ENCODE peak calls at places on chromosomes 16 and 17, in eight cellular contexts. One of them, this sample, is unnamed. For H3K4me1, the result is how much of the 10 kb centered on the place peaks cover.

GRCh38 chr17:7852919-7853692 is 1.8 kb upstream of the TMEM88 start:
- DNase-seq in transverse colon: no peak
- DNase-seq in CD4-positive, alpha-beta memory T cell: no peak
- DNase-seq in left ventricle myocardium inferior: no peak
- DNase-seq in CD4-positive, CD25-positive, alpha-beta regulatory T cell: no peak
- DNase-seq in heart left ventricle: peak
- DNase-seq in heart right ventricle: no peak
- DNase-seq in aorta: peak
- DNase-seq in this sample: no peak

GRCh38 chr16:46996952-46997458 is 23.5 kb upstream of the DNAJA2 start:
- DNase-seq in transverse colon: no peak
- DNase-seq in CD4-positive, alpha-beta memory T cell: no peak
- DNase-seq in left ventricle myocardium inferior: no peak
- DNase-seq in CD4-positive, CD25-positive, alpha-beta regulatory T cell: no peak
- DNase-seq in heart left ventricle: no peak
- DNase-seq in heart right ventricle: no peak
- DNase-seq in aorta: no peak
- DNase-seq in this sample: no peak

GRCh38 chr17:34254146-34254545 is 939 bp upstream of the CCL2 start:
- DNase-seq in transverse colon: no peak
- DNase-seq in CD4-positive, alpha-beta memory T cell: no peak
- DNase-seq in left ventricle myocardium inferior: no peak
- DNase-seq in CD4-positive, CD25-positive, alpha-beta regulatory T cell: no peak
- DNase-seq in heart left ventricle: no peak
- DNase-seq in heart right ventricle: no peak
- DNase-seq in aorta: no peak
- DNase-seq in this sample: no peak

GRCh38 chr16:56450901-56451752 is at the start of the genes NUDT21 and OGFOD1:
- DNase-seq in transverse colon: peak
- DNase-seq in CD4-positive, alpha-beta memory T cell: peak
- DNase-seq in left ventricle myocardium inferior: peak
- DNase-seq in CD4-positive, CD25-positive, alpha-beta regulatory T cell: peak
- DNase-seq in heart left ventricle: peak
- DNase-seq in heart right ventricle: peak
- DNase-seq in aorta: peak
- DNase-seq in this sample: peak

GRCh38 chr17:48925991-48926342 is 17.8 kb downstream of the UBE2Z start:
- DNase-seq in transverse colon: no peak
- DNase-seq in CD4-positive, alpha-beta memory T cell: no peak
- DNase-seq in left ventricle myocardium inferior: no peak
- DNase-seq in CD4-positive, CD25-positive, alpha-beta regulatory T cell: no peak
- DNase-seq in heart left ventricle: no peak
- DNase-seq in heart right ventricle: no peak
- DNase-seq in aorta: no peak
- DNase-seq in this sample: no peak

GRCh38 chr16:19753815-19754643 is 36.0 kb downstream of the IQCK start:
- DNase-seq in transverse colon: peak
- DNase-seq in CD4-positive, alpha-beta memory T cell: no peak
- DNase-seq in left ventricle myocardium inferior: no peak
- DNase-seq in CD4-positive, CD25-positive, alpha-beta regulatory T cell: no peak
- DNase-seq in heart left ventricle: no peak
- DNase-seq in heart right ventricle: no peak
- DNase-seq in aorta: no peak
- DNase-seq in this sample: peak

GRCh38 chr16:83113317-83113716 is 486.5 kb downstream of the CDH13 start:
- DNase-seq in transverse colon: no peak
- DNase-seq in CD4-positive, alpha-beta memory T cell: no peak
- DNase-seq in left ventricle myocardium inferior: no peak
- DNase-seq in CD4-positive, CD25-positive, alpha-beta regulatory T cell: no peak
- DNase-seq in heart left ventricle: no peak
- DNase-seq in heart right ventricle: no peak
- DNase-seq in aorta: no peak
- DNase-seq in this sample: peak

GRCh38 chr17:69761011-69761410 is 314.0 kb upstream of the KCNJ16 start:
- DNase-seq in transverse colon: no peak
- DNase-seq in CD4-positive, alpha-beta memory T cell: no peak
- DNase-seq in left ventricle myocardium inferior: no peak
- DNase-seq in CD4-positive, CD25-positive, alpha-beta regulatory T cell: no peak
- DNase-seq in heart left ventricle: no peak
- DNase-seq in heart right ventricle: no peak
- DNase-seq in aorta: no peak
- DNase-seq in this sample: no peak

GRCh38 chr16:81457326-81458133 is 12.9 kb downstream of the CMIP start:
- DNase-seq in transverse colon: no peak
- DNase-seq in CD4-positive, alpha-beta memory T cell: no peak
- DNase-seq in left ventricle myocardium inferior: no peak
- DNase-seq in CD4-positive, CD25-positive, alpha-beta regulatory T cell: no peak
- DNase-seq in heart left ventricle: no peak
- DNase-seq in heart right ventricle: no peak
- DNase-seq in aorta: no peak
- DNase-seq in this sample: peak

GRCh38 chr16:662597-662996 is 5.3 kb upstream of the RHOT2 start:
- DNase-seq in transverse colon: no peak
- DNase-seq in CD4-positive, alpha-beta memory T cell: no peak
- DNase-seq in left ventricle myocardium inferior: no peak
- DNase-seq in CD4-positive, CD25-positive, alpha-beta regulatory T cell: no peak
- DNase-seq in heart left ventricle: no peak
- DNase-seq in heart right ventricle: no peak
- DNase-seq in aorta: no peak
- DNase-seq in this sample: no peak

GRCh38 chr17:42680331-42680808 is 1.3 kb downstream of the CCR10 start:
- DNase-seq in transverse colon: peak
- DNase-seq in CD4-positive, alpha-beta memory T cell: no peak
- DNase-seq in left ventricle myocardium inferior: no peak
- DNase-seq in CD4-positive, CD25-positive, alpha-beta regulatory T cell: no peak
- DNase-seq in heart left ventricle: peak
- DNase-seq in heart right ventricle: no peak
- DNase-seq in aorta: no peak
- DNase-seq in this sample: no peak

GRCh38 chr17:59406808-59407381 is 75.4 kb downstream of the YPEL2 start:
- DNase-seq in transverse colon: no peak
- DNase-seq in CD4-positive, alpha-beta memory T cell: no peak
- DNase-seq in left ventricle myocardium inferior: no peak
- DNase-seq in CD4-positive, CD25-positive, alpha-beta regulatory T cell: no peak
- DNase-seq in heart left ventricle: no peak
- DNase-seq in heart right ventricle: no peak
- DNase-seq in aorta: no peak
- DNase-seq in this sample: no peak

GRCh38 chr17:6090253-6090652 is 20.1 kb downstream of the WSCD1 start:
- DNase-seq in transverse colon: peak
- DNase-seq in CD4-positive, alpha-beta memory T cell: no peak
- DNase-seq in left ventricle myocardium inferior: no peak
- DNase-seq in CD4-positive, CD25-positive, alpha-beta regulatory T cell: no peak
- DNase-seq in heart left ventricle: no peak
- DNase-seq in heart right ventricle: no peak
- DNase-seq in aorta: no peak
- DNase-seq in this sample: peak

GRCh38 chr17:45410144-45411091 is 22.3 kb downstream of the ARHGAP27 start:
- DNase-seq in transverse colon: peak
- DNase-seq in CD4-positive, alpha-beta memory T cell: peak
- DNase-seq in left ventricle myocardium inferior: no peak
- DNase-seq in CD4-positive, CD25-positive, alpha-beta regulatory T cell: peak
- DNase-seq in heart left ventricle: no peak
- DNase-seq in heart right ventricle: no peak
- DNase-seq in aorta: peak
- DNase-seq in this sample: no peak
- H3K4me3 ChIP-seq in transverse colon: peak
- H3K4me3 ChIP-seq in CD4-positive, alpha-beta memory T cell: peak
- H3K4me3 ChIP-seq in left ventricle myocardium inferior: peak
- H3K4me3 ChIP-seq in CD4-positive, CD25-positive, alpha-beta regulatory T cell: peak
- H3K4me3 ChIP-seq in heart left ventricle: no peak
- H3K4me3 ChIP-seq in heart right ventricle: peak
- H3K4me3 ChIP-seq in aorta: no peak
- H3K4me3 ChIP-seq in this sample: peak

DNA sequence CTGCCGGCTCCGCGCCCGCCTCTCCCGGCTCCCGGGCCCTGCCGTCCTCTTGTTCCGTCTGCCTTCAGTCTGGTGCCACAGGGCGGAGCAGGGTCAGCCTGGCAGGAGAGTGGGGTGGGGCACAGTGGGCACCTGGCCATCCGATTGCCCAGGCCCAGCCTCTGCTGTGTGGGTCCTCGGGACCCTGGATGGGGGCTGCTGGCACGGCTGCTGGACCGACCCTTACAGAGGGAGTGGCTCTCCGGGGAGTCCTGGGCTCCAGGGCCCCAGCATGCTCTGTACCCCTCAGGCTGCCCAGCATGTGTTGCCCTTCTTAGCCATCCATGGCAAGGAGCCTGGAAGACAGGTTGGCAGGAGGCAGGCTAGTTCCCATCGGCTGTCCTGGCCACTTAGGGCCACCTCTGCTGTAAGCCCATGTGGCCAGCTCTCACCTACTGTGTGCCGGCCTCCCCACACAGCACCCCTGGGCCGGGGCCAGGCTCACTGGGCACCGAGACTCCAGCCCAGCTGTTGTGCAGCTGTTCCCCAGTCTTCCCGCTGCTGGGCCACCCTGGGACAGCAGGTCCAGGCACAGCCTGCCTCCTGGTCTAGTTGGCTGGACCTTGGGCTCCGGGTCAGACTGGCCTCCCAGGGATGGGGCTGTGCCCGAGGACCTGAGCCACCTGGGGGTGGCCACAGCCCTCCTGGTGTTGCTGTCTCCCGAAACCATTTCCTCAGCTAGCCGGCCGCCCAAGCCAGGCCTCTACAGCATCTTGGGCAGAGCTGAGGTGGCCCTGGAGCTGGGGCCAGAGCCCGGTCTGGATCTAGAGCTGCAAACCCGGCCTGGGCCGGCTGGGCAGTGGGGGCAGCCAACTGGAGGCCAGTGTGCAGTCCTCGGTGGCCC is 24.9 kb downstream of the BAHCC1 start:
- DNase-seq in transverse colon: no peak
- DNase-seq in CD4-positive, alpha-beta memory T cell: no peak
- DNase-seq in left ventricle myocardium inferior: peak
- DNase-seq in CD4-positive, CD25-positive, alpha-beta regulatory T cell: no peak
- DNase-seq in heart left ventricle: no peak
- DNase-seq in heart right ventricle: no peak
- DNase-seq in aorta: no peak
- DNase-seq in this sample: no peak
- H3K4me1 ChIP-seq in transverse colon: under half
- H3K4me1 ChIP-seq in CD4-positive, alpha-beta memory T cell: under half
- H3K4me1 ChIP-seq in left ventricle myocardium inferior: half or more
- H3K4me1 ChIP-seq in CD4-positive, CD25-positive, alpha-beta regulatory T cell: under half
- H3K4me1 ChIP-seq in heart left ventricle: half or more
- H3K4me1 ChIP-seq in heart right ventricle: half or more
- H3K4me1 ChIP-seq in aorta: under half
- H3K4me1 ChIP-seq in this sample: under half

DNA sequence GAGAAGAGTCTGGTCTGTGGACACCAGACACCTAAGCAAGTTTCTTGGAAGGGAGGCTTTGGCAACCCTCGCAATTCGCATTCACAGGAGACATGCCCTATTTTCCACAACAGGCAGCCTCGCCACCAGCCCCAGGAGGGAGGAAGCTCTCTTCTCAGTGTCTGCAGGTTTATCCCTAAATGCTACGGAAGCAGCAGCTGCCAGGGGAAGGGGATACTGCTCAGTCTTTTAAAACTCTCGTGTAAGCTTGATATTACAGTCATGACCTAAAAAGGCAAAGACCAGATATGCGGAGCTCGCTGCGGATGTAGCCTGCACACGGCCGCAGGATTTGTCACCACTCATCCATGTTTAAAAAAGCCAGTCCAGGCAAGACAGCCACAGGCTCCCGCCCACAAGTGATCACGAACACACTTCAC is 159.2 kb upstream of the RPH3AL start:
- DNase-seq in transverse colon: no peak
- DNase-seq in CD4-positive, alpha-beta memory T cell: no peak
- DNase-seq in left ventricle myocardium inferior: no peak
- DNase-seq in CD4-positive, CD25-positive, alpha-beta regulatory T cell: no peak
- DNase-seq in heart left ventricle: no peak
- DNase-seq in heart right ventricle: no peak
- DNase-seq in aorta: no peak
- DNase-seq in this sample: no peak
- H3K27ac ChIP-seq in transverse colon: peak
- H3K27ac ChIP-seq in CD4-positive, alpha-beta memory T cell: no peak
- H3K27ac ChIP-seq in left ventricle myocardium inferior: peak
- H3K27ac ChIP-seq in CD4-positive, CD25-positive, alpha-beta regulatory T cell: no peak
- H3K27ac ChIP-seq in heart left ventricle: no peak
- H3K27ac ChIP-seq in heart right ventricle: peak
- H3K27ac ChIP-seq in aorta: no peak
- H3K27ac ChIP-seq in this sample: peak

GRCh38 chr17:38673714-38674012 is 1.1 kb downstream of the EPOP start:
- DNase-seq in transverse colon: no peak
- DNase-seq in CD4-positive, alpha-beta memory T cell: no peak
- DNase-seq in left ventricle myocardium inferior: peak
- DNase-seq in CD4-positive, CD25-positive, alpha-beta regulatory T cell: no peak
- DNase-seq in heart left ventricle: no peak
- DNase-seq in heart right ventricle: no peak
- DNase-seq in aorta: no peak
- DNase-seq in this sample: peak
- H3K4me3 ChIP-seq in transverse colon: peak
- H3K4me3 ChIP-seq in CD4-positive, alpha-beta memory T cell: peak
- H3K4me3 ChIP-seq in left ventricle myocardium inferior: peak
- H3K4me3 ChIP-seq in CD4-positive, CD25-positive, alpha-beta regulatory T cell: no peak
- H3K4me3 ChIP-seq in heart left ventricle: peak
- H3K4me3 ChIP-seq in heart right ventricle: peak
- H3K4me3 ChIP-seq in aorta: no peak
- H3K4me3 ChIP-seq in this sample: no peak

DNA sequence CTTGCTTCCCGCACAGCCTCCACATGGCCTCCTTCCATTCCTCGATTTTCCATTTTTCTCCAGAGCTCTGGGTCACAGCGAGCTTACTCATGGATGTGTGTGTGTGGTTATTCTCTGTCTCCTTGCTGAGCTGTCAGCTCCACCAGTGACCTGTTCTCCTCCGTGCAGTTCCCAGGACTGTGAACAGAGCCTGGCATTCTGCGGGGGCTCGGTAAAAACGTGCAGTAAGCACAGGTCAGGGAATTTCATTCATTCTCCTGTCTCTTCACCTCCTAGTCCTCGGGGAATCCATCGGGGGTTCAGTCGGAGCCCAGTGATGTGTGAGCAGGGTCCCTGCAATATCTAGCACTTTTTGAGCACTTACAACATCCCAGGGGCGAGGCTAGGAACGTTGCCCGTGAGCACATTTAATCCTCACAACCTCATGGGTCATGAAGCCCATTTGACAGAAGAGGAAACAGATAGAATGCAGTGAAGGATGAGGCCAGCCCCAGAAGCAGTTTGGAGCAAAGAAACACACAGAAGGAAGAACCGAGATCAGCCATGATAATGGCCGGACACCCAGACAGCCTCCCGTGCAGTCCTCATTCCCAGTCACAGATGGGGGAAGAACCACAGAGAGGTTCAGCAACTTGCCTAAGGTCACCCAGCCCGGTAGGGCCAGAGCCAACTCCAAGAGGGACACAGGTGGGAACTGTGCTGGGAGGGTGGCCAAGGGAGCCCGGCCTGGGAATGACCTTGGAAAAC is 183.2 kb upstream of the GSE1 start:
- DNase-seq in transverse colon: no peak
- DNase-seq in CD4-positive, alpha-beta memory T cell: no peak
- DNase-seq in left ventricle myocardium inferior: peak
- DNase-seq in CD4-positive, CD25-positive, alpha-beta regulatory T cell: no peak
- DNase-seq in heart left ventricle: no peak
- DNase-seq in heart right ventricle: no peak
- DNase-seq in aorta: peak
- DNase-seq in this sample: no peak
- H3K4me1 ChIP-seq in transverse colon: under half
- H3K4me1 ChIP-seq in CD4-positive, alpha-beta memory T cell: under half
- H3K4me1 ChIP-seq in left ventricle myocardium inferior: under half
- H3K4me1 ChIP-seq in CD4-positive, CD25-positive, alpha-beta regulatory T cell: under half
- H3K4me1 ChIP-seq in heart left ventricle: under half
- H3K4me1 ChIP-seq in heart right ventricle: under half
- H3K4me1 ChIP-seq in aorta: under half
- H3K4me1 ChIP-seq in this sample: under half

GRCh38 chr16:16108759-16109158 is 114.5 kb downstream of the ABCC6 start:
- DNase-seq in transverse colon: no peak
- DNase-seq in CD4-positive, alpha-beta memory T cell: no peak
- DNase-seq in left ventricle myocardium inferior: no peak
- DNase-seq in CD4-positive, CD25-positive, alpha-beta regulatory T cell: no peak
- DNase-seq in heart left ventricle: no peak
- DNase-seq in heart right ventricle: no peak
- DNase-seq in aorta: no peak
- DNase-seq in this sample: no peak
- H3K27ac ChIP-seq in transverse colon: no peak
- H3K27ac ChIP-seq in CD4-positive, alpha-beta memory T cell: no peak
- H3K27ac ChIP-seq in left ventricle myocardium inferior: no peak
- H3K27ac ChIP-seq in CD4-positive, CD25-positive, alpha-beta regulatory T cell: no peak
- H3K27ac ChIP-seq in heart left ventricle: no peak
- H3K27ac ChIP-seq in heart right ventricle: no peak
- H3K27ac ChIP-seq in aorta: no peak
- H3K27ac ChIP-seq in this sample: no peak

This sample was measured in small intestine.